ENCODE peak calls at places on chromosomes 11 and 22, in seven cellular contexts. One of them, this sample, is unnamed.

GRCh38 chr11:68803766-68804165 is 38.0 kb downstream of the CPT1A start:
- DNase-seq in epithelial cell of esophagus: no peak
- DNase-seq in foreskin fibroblast: no peak
- DNase-seq in heart left ventricle: no peak
- DNase-seq in AG10803: no peak
- DNase-seq in CD8-positive, alpha-beta T cell: no peak
- DNase-seq in fibroblast of mammary gland: no peak
- DNase-seq in this sample: no peak

GRCh38 chr11:56474729-56475128 is 1.6 kb upstream of the OR5M3 start:
- DNase-seq in CD8-positive, alpha-beta T cell: no peak
- DNase-seq in epithelial cell of esophagus: no peak
- DNase-seq in heart left ventricle: no peak
- DNase-seq in AG10803: no peak
- DNase-seq in foreskin fibroblast: no peak
- DNase-seq in fibroblast of mammary gland: no peak
- DNase-seq in this sample: no peak

GRCh38 chr22:27223317-27224177 is 566.2 kb downstream of the MIAT start:
- DNase-seq in epithelial cell of esophagus: peak; percentile 19
- DNase-seq in CD8-positive, alpha-beta T cell: no peak
- DNase-seq in foreskin fibroblast: peak; percentile 52
- DNase-seq in heart left ventricle: no peak
- DNase-seq in AG10803: peak; percentile 98
- DNase-seq in fibroblast of mammary gland: peak; percentile 70
- DNase-seq in this sample: no peak

GRCh38 chr11:57426439-57426753 is 525 bp downstream of the SLC43A3 start:
- DNase-seq in foreskin fibroblast: no peak
- DNase-seq in CD8-positive, alpha-beta T cell: no peak
- DNase-seq in heart left ventricle: no peak
- DNase-seq in fibroblast of mammary gland: no peak
- DNase-seq in AG10803: no peak
- DNase-seq in epithelial cell of esophagus: peak; percentile 54
- DNase-seq in this sample: no peak

GRCh38 chr11:69444381-69445130 is 36.9 kb upstream of the LINC01488 start:
- DNase-seq in AG10803: peak; percentile 98
- DNase-seq in heart left ventricle: peak; percentile 65
- DNase-seq in epithelial cell of esophagus: peak; percentile 89
- DNase-seq in foreskin fibroblast: peak; percentile 90
- DNase-seq in CD8-positive, alpha-beta T cell: no peak
- DNase-seq in fibroblast of mammary gland: peak; percentile 93
- DNase-seq in this sample: no peak

GRCh38 chr11:111523343-111523742 is 8.8 kb downstream of the HOATZ start:
- DNase-seq in AG10803: no peak
- DNase-seq in epithelial cell of esophagus: no peak
- DNase-seq in heart left ventricle: no peak
- DNase-seq in foreskin fibroblast: no peak
- DNase-seq in CD8-positive, alpha-beta T cell: no peak
- DNase-seq in fibroblast of mammary gland: no peak
- DNase-seq in this sample: no peak

GRCh38 chr22:50148991-50149721 is 21.4 kb upstream of the PANX2 start:
- DNase-seq in epithelial cell of esophagus: peak; percentile 96
- DNase-seq in foreskin fibroblast: peak; percentile 63
- DNase-seq in AG10803: peak; percentile 16
- DNase-seq in CD8-positive, alpha-beta T cell: peak; percentile 60
- DNase-seq in heart left ventricle: peak; percentile 77
- DNase-seq in fibroblast of mammary gland: peak; percentile 38
- DNase-seq in this sample: peak; percentile 31

GRCh38 chr11:67369801-67370284 is 3.6 kb downstream of the CLCF1 start:
- DNase-seq in foreskin fibroblast: peak; percentile 58
- DNase-seq in AG10803: no peak
- DNase-seq in heart left ventricle: no peak
- DNase-seq in epithelial cell of esophagus: no peak
- DNase-seq in fibroblast of mammary gland: no peak
- DNase-seq in CD8-positive, alpha-beta T cell: no peak
- DNase-seq in this sample: no peak

GRCh38 chr11:12235549-12235944 is 125.2 kb downstream of the MICAL2 start:
- DNase-seq in fibroblast of mammary gland: peak; percentile 35
- DNase-seq in epithelial cell of esophagus: no peak
- DNase-seq in CD8-positive, alpha-beta T cell: no peak
- DNase-seq in AG10803: no peak
- DNase-seq in foreskin fibroblast: peak; percentile 42
- DNase-seq in heart left ventricle: no peak
- DNase-seq in this sample: no peak

GRCh38 chr22:25482091-25482760 is 82.2 kb upstream of the GRK3 start:
- DNase-seq in foreskin fibroblast: no peak
- DNase-seq in AG10803: no peak
- DNase-seq in CD8-positive, alpha-beta T cell: no peak
- DNase-seq in epithelial cell of esophagus: no peak
- DNase-seq in fibroblast of mammary gland: no peak
- DNase-seq in heart left ventricle: no peak
- DNase-seq in this sample: no peak

GRCh38 chr22:19132693-19133400 is 1.7 kb downstream of the TSSK2 start:
- DNase-seq in foreskin fibroblast: no peak
- DNase-seq in CD8-positive, alpha-beta T cell: no peak
- DNase-seq in AG10803: no peak
- DNase-seq in epithelial cell of esophagus: no peak
- DNase-seq in heart left ventricle: peak; percentile 42
- DNase-seq in fibroblast of mammary gland: no peak
- DNase-seq in this sample: no peak

GRCh38 chr11:17077240-17077519 is 287 bp downstream of the RPS13 start:
- DNase-seq in CD8-positive, alpha-beta T cell: no peak
- DNase-seq in fibroblast of mammary gland: no peak
- DNase-seq in foreskin fibroblast: no peak
- DNase-seq in epithelial cell of esophagus: no peak
- DNase-seq in heart left ventricle: no peak
- DNase-seq in AG10803: no peak
- DNase-seq in this sample: no peak

GRCh38 chr11:17077520-17078401 is at the start of gene RPS13:
- DNase-seq in CD8-positive, alpha-beta T cell: peak; percentile 90
- DNase-seq in heart left ventricle: peak; percentile 97
- DNase-seq in AG10803: peak; percentile 98
- DNase-seq in foreskin fibroblast: peak; percentile 100
- DNase-seq in fibroblast of mammary gland: peak; percentile 99
- DNase-seq in epithelial cell of esophagus: peak; percentile 99
- DNase-seq in this sample: peak; percentile 97

GRCh38 chr11:17076517-17077239 is 789 bp downstream of the RPS13 start:
- DNase-seq in AG10803: peak; percentile 10
- DNase-seq in foreskin fibroblast: peak; percentile 26
- DNase-seq in epithelial cell of esophagus: peak; percentile 24
- DNase-seq in fibroblast of mammary gland: peak; percentile 27
- DNase-seq in heart left ventricle: no peak
- DNase-seq in CD8-positive, alpha-beta T cell: no peak
- DNase-seq in this sample: no peak

GRCh38 chr11:17073370-17074027 is 4.0 kb downstream of the RPS13 start:
- DNase-seq in CD8-positive, alpha-beta T cell: no peak
- DNase-seq in fibroblast of mammary gland: peak; percentile 4
- DNase-seq in epithelial cell of esophagus: no peak
- DNase-seq in heart left ventricle: no peak
- DNase-seq in AG10803: no peak
- DNase-seq in foreskin fibroblast: no peak
- DNase-seq in this sample: no peak

DNA sequence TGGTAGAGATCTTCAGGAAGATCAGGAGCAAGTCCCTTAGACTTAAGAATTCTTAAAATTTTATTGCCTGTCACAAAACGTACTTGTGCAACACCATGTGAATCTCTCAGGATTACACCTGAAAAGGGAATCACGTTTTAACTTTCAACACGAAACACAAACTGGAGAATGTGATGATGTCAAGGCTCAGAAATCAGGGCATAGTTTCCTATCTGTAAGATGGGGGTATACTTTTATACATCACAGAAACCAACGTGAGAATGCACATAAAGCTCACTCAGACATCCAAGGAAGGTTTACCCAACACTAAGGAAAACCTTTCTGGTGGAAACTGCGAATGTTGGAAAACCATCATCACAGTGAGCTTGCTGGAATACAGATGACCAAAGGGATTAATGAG is 2.0 kb downstream of the RPS13 start:
- DNase-seq in epithelial cell of esophagus: no peak
- DNase-seq in CD8-positive, alpha-beta T cell: no peak
- DNase-seq in AG10803: no peak
- DNase-seq in fibroblast of mammary gland: no peak
- DNase-seq in foreskin fibroblast: no peak
- DNase-seq in heart left ventricle: no peak
- DNase-seq in this sample: no peak
- H3K4me3 ChIP-seq in epithelial cell of esophagus: peak overlapping the region; percentile 98
- H3K4me3 ChIP-seq in CD8-positive, alpha-beta T cell: no peak overlapping the region
- H3K4me3 ChIP-seq in AG10803: peak overlapping the region; percentile 17
- H3K4me3 ChIP-seq in fibroblast of mammary gland: peak overlapping the region; percentile 99
- H3K4me3 ChIP-seq in foreskin fibroblast: peak overlapping the region; percentile 94
- H3K4me3 ChIP-seq in heart left ventricle: no peak overlapping the region
- H3K4me3 ChIP-seq in this sample: peak overlapping the region; percentile 85

GRCh38 chr11:78902771-78903507 is 328.3 kb upstream of the NARS2 start:
- DNase-seq in AG10803: no peak
- DNase-seq in CD8-positive, alpha-beta T cell: no peak
- DNase-seq in heart left ventricle: no peak
- DNase-seq in fibroblast of mammary gland: no peak
- DNase-seq in foreskin fibroblast: no peak
- DNase-seq in epithelial cell of esophagus: no peak
- DNase-seq in this sample: no peak
- TF ChIP-seq CTCF in AG10803: no peak
- TF ChIP-seq CTCF in CD8-positive, alpha-beta T cell: no peak
- TF ChIP-seq CTCF in heart left ventricle: no peak
- TF ChIP-seq CTCF in fibroblast of mammary gland: no peak
- TF ChIP-seq CTCF in foreskin fibroblast: no peak
- TF ChIP-seq CTCF in epithelial cell of esophagus: no peak
- TF ChIP-seq CTCF in this sample: no peak

GRCh38 chr11:102312656-102313055 is 4.6 kb upstream of the BIRC3 start:
- DNase-seq in CD8-positive, alpha-beta T cell: no peak
- DNase-seq in fibroblast of mammary gland: peak; percentile 45
- DNase-seq in foreskin fibroblast: peak; percentile 52
- DNase-seq in heart left ventricle: no peak
- DNase-seq in AG10803: peak; percentile 21
- DNase-seq in epithelial cell of esophagus: no peak
- DNase-seq in this sample: no peak

GRCh38 chr11:102316505-102316904 is 779 bp upstream of the BIRC3 start:
- DNase-seq in fibroblast of mammary gland: no peak
- DNase-seq in epithelial cell of esophagus: no peak
- DNase-seq in foreskin fibroblast: no peak
- DNase-seq in heart left ventricle: no peak
- DNase-seq in AG10803: no peak
- DNase-seq in CD8-positive, alpha-beta T cell: no peak
- DNase-seq in this sample: no peak

GRCh38 chr11:102314784-102315183 is 2.5 kb upstream of the BIRC3 start:
- DNase-seq in epithelial cell of esophagus: no peak
- DNase-seq in AG10803: no peak
- DNase-seq in CD8-positive, alpha-beta T cell: no peak
- DNase-seq in fibroblast of mammary gland: no peak
- DNase-seq in foreskin fibroblast: no peak
- DNase-seq in heart left ventricle: no peak
- DNase-seq in this sample: no peak

GRCh38 chr11:102309621-102310541 is 7.4 kb upstream of the BIRC3 start:
- DNase-seq in foreskin fibroblast: peak; percentile 65
- DNase-seq in CD8-positive, alpha-beta T cell: no peak
- DNase-seq in AG10803: no peak
- DNase-seq in fibroblast of mammary gland: peak; percentile 15
- DNase-seq in epithelial cell of esophagus: peak; percentile 41
- DNase-seq in heart left ventricle: no peak
- DNase-seq in this sample: no peak

GRCh38 chr11:102313225-102313940 is 3.9 kb upstream of the BIRC3 start:
- DNase-seq in AG10803: no peak
- DNase-seq in fibroblast of mammary gland: no peak
- DNase-seq in foreskin fibroblast: no peak
- DNase-seq in epithelial cell of esophagus: no peak
- DNase-seq in heart left ventricle: no peak
- DNase-seq in CD8-positive, alpha-beta T cell: no peak
- DNase-seq in this sample: no peak
- H3K4me3 ChIP-seq in AG10803: peak overlapping the region; percentile 5
- H3K4me3 ChIP-seq in fibroblast of mammary gland: peak overlapping the region; percentile 35
- H3K4me3 ChIP-seq in foreskin fibroblast: peak overlapping the region; percentile 16
- H3K4me3 ChIP-seq in epithelial cell of esophagus: no peak overlapping the region
- H3K4me3 ChIP-seq in heart left ventricle: peak overlapping the region; percentile 32
- H3K4me3 ChIP-seq in CD8-positive, alpha-beta T cell: no peak overlapping the region
- H3K4me3 ChIP-seq in this sample: peak overlapping the region; percentile 37

DNA sequence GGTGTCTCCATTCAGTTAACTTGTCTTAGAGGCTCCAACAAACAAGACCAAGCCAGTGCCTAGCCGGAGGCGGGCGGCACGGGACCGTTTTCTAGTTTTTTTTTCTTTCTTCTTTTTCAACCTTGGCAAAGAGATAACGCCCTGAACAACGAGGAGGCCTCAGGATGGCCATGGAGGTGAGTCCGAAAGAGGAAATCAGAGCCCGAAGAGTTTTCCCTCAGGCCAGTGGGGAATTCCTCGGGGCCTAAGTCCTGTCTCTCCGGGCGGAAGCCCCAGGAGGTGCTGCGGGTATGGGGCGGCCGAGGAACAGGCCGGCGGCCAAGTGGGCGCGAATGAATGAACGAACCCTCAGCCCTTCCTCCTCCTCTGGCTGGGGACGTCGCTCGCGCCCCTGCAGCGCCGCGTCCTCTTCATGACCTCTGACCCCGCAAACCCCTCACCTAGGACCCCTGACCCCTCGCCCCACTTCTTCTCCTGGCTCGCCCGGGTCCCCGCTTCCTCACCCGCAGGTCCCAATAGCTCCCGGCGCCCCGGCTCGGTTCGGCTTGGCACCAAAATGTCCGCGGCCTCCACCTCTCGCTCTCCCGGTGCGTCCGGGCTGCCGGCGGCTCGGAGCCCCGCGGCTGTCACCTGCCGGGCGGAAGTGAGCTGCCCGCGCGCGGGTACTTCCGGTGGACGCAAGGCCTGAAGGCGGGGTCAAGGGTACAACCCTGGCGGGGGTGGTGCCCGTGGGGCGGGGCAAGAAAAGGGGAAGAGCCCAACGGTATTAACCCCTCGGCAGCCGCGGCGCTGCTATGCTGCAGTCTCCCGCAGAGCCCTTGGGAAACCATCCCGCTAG is at the start of gene AP1B1:
- DNase-seq in CD8-positive, alpha-beta T cell: peak; percentile 89
- DNase-seq in heart left ventricle: peak; percentile 97
- DNase-seq in AG10803: peak; percentile 85
- DNase-seq in foreskin fibroblast: peak; percentile 96
- DNase-seq in fibroblast of mammary gland: peak; percentile 78
- DNase-seq in epithelial cell of esophagus: peak; percentile 92
- DNase-seq in this sample: peak; percentile 81
- TF ChIP-seq CTCF in CD8-positive, alpha-beta T cell: no peak
- TF ChIP-seq CTCF in heart left ventricle: no peak
- TF ChIP-seq CTCF in AG10803: no peak
- TF ChIP-seq CTCF in foreskin fibroblast: no peak
- TF ChIP-seq CTCF in fibroblast of mammary gland: no peak
- TF ChIP-seq CTCF in epithelial cell of esophagus: no peak
- TF ChIP-seq CTCF in this sample: no peak

GRCh38 chr11:16985297-16985696 is 28.9 kb downstream of the PLEKHA7 start:
- DNase-seq in heart left ventricle: no peak
- DNase-seq in fibroblast of mammary gland: no peak
- DNase-seq in foreskin fibroblast: no peak
- DNase-seq in epithelial cell of esophagus: no peak
- DNase-seq in CD8-positive, alpha-beta T cell: no peak
- DNase-seq in AG10803: no peak
- DNase-seq in this sample: no peak
- H3K4me3 ChIP-seq in heart left ventricle: no peak overlapping the region
- H3K4me3 ChIP-seq in fibroblast of mammary gland: no peak overlapping the region
- H3K4me3 ChIP-seq in foreskin fibroblast: no peak overlapping the region
- H3K4me3 ChIP-seq in epithelial cell of esophagus: no peak overlapping the region
- H3K4me3 ChIP-seq in CD8-positive, alpha-beta T cell: no peak overlapping the region
- H3K4me3 ChIP-seq in AG10803: no peak overlapping the region
- H3K4me3 ChIP-seq in this sample: no peak overlapping the region